ENCODE peak calls at places on chromosomes 6 and 20, in five cellular contexts. O is breast epithelium, Z is A673, T is kidney, J is thoracic aorta. K is an unnamed sample.

GRCh38 chr6:139442188-139442625 is 67.8 kb upstream of the CITED2 start:
- DNase-seq in O (no peak), T (no peak), J (no peak), Z (no peak), K (no peak)

GRCh38 chr6:36997811-36998722 is 7.4 kb upstream of the FGD2 start:
- DNase-seq in T (no peak), O (no peak), Z (no peak), J (no peak), K (no peak)

GRCh38 chr20:47792021-47792618 is 6.8 kb upstream of the SULF2 start:
- DNase-seq in Z (no peak), O (peak), T (peak), J (peak), K (peak)

GRCh38 chr6:41713161-41713649 is 22.2 kb downstream of the TFEB start:
- DNase-seq in Z (no peak), O (peak), T (peak), J (no peak), K (no peak)

GRCh38 chr20:48626226-48626937 is 201.4 kb downstream of the PREX1 start:
- DNase-seq in O (no peak), J (no peak), T (peak), Z (no peak), K (peak)

GRCh38 chr6:111090766-111091165 is 3.5 kb downstream of the SLC16A10 start:
- DNase-seq in Z (no peak), O (no peak), J (no peak), T (no peak), K (no peak)

GRCh38 chr20:39800111-39800510 is 838.0 kb downstream of the DHX35 start:
- DNase-seq in J (no peak), T (no peak), O (no peak), Z (no peak), K (peak)

GRCh38 chr20:22389836-22390542 is 194.4 kb downstream of the FOXA2 start:
- DNase-seq in T (peak), O (no peak), Z (no peak), J (no peak), K (peak)

DNA sequence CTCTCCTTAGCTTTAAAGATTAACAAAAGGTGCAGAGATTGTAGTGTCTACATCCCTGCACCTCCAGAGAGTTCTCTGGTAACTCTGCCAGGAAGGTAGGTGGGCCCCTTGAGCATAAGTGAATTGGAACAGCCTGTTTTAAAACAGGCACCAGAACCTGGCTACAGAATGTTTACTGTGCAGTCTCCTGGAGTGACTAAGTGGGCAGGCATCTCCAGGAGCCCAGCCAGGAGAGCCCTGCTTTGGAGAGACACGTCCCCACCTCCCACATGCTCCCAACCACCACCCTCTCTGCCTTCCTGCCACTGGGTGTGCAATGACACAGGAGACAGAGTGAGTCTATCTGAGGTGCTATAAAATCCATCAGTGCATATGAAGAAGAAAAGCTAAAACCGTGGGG is 110.3 kb upstream of the EYA4 start:
- DNase-seq in O (no peak), Z (no peak), J (no peak), T (peak), K (peak)
- TF ChIP-seq CTCF in O (no peak), Z (no peak), J (no peak), T (no peak), K (no peak)

GRCh38 chr6:167351656-167352354 is 26.9 kb downstream of the TTLL2 start:
- DNase-seq in J (no peak), T (no peak), Z (no peak), O (no peak), K (no peak)

GRCh38 chr6:167350322-167350721 is 25.4 kb downstream of the TTLL2 start:
- DNase-seq in Z (no peak), O (no peak), T (peak), J (no peak), K (no peak)

GRCh38 chr6:167345960-167346359 is 21.1 kb downstream of the TTLL2 start:
- DNase-seq in J (no peak), O (no peak), T (no peak), Z (no peak), K (no peak)

GRCh38 chr6:167349816-167350215 is 24.9 kb downstream of the TTLL2 start:
- DNase-seq in T (no peak), O (no peak), J (no peak), Z (peak), K (no peak)

DNA sequence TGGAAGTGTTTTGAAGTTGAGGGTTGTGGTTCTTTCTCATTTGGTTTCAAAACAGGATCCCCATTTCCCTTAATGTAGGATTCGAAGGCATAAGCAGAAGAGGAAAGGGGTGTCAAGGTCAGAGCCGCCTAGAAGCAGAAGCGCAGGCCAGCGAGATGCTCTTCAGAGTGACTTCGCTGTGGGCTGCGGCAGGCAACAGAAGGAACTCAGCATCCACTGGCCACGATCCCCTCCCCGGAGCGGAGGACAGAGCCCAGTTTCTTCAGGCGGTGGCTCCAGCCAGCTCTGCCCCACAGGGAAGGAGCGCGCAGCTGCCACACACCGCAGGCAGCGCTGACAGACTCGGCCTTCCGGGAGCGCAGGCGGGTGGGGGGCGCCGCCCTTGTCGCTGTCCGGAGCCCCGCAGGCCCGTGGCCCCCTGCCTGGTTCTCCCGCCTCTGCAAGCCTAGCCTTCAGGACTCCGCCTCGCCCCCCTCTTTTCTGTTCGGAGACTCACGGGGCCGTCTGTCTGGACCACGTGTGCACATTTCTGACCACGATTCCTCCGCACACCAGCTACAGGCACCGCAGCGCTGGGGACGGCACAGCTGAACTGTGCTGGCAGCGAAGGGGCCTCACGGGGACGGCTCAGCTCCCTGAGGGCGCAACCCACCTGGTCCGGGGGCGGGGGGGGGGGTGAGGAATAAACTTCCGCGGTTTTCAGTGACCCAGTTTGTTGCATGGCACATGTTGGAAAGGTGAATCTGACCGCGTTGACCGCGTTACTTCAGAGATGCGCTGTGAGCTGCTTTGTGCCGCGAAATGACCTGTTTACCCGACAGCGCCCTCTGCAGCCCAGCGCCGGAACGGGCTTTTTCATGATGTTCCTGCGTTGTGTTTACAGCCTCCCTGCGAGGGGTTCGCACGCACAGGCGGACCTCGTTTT is 26.1 kb downstream of the TTLL2 start:
- DNase-seq in T (peak), O (peak), J (no peak), Z (peak), K (peak)
- H3K4me3 ChIP-seq in T (peak), O (peak), J (peak), Z (peak), K (peak)

DNA sequence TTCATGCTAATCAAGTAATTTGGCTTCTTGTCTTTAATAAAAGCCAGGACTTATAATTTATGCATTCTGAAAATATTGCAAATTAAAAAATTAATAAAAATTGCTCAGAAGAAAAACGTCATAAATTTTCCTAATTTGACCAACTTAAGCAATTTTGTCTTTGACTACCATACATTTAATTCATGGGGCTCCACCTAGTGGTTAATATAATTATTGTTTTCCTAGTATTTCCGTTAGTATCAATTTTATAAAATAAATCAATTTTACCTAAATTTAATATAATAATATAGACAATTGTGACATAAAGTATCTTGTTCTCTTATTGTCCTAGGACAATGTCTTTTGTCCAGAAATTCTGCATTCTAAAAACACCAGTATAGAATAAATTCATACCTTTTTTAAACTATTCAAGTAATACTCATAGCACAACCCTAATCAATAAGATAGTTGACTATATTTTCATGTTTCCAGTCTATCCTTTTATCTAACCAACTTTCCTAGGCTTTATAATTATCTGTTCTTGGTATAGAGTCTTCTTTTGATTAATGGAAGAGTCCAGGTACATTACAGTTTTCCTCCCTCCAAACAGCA is 319.9 kb downstream of the TRDN start:
- DNase-seq in Z (peak), J (no peak), T (no peak), O (no peak), K (peak)
- TF ChIP-seq CTCF in Z (peak), J (peak), T (peak), O (peak), K (peak)

GRCh38 chr6:33019358-33019757 is 10.0 kb upstream of the HLA-DOA start:
- DNase-seq in O (no peak), T (no peak), Z (no peak), J (no peak), K (no peak)
- H3K4me3 ChIP-seq in O (peak), T (peak), Z (no peak), J (peak), K (no peak)

K was measured in choroid plexus epithelial cell.